ENCODE peak calls at places on chromosomes 5 and 9, in ten cellular contexts. One of them, this sample, is unnamed.

GRCh38 chr5:162752612-162753011 is 684.8 kb upstream of the CCNG1 start:
- DNase-seq in cardiac fibroblast: no peak
- DNase-seq in NCI-H2029: no peak
- DNase-seq in CD4-positive, alpha-beta memory T cell: no peak
- DNase-seq in lung microvascular endothelial cell: no peak
- DNase-seq in stimulated activated CD4-positive, alpha-beta T cell treated with anti-CD3 and anti-CD28 coated beads, Interleukin-1b, Interleukin-23, amount 100 ng/mL, for 4 hours: no peak
- DNase-seq in lower leg skin: no peak
- DNase-seq in islet precursor cell: no peak
- DNase-seq in psoas muscle: no peak
- DNase-seq in G401: no peak
- DNase-seq in this sample: no peak

GRCh38 chr5:932151-932627 is 39.5 kb downstream of the TRIP13 start:
- DNase-seq in islet precursor cell: no peak
- DNase-seq in NCI-H2029: no peak
- DNase-seq in cardiac fibroblast: no peak
- DNase-seq in psoas muscle: peak
- DNase-seq in lower leg skin: peak
- DNase-seq in lung microvascular endothelial cell: no peak
- DNase-seq in G401: no peak
- DNase-seq in stimulated activated CD4-positive, alpha-beta T cell treated with anti-CD3 and anti-CD28 coated beads, Interleukin-1b, Interleukin-23, amount 100 ng/mL, for 4 hours: no peak
- DNase-seq in CD4-positive, alpha-beta memory T cell: no peak
- DNase-seq in this sample: no peak

GRCh38 chr5:51556833-51557232 is 173.6 kb downstream of the ISL1 start:
- DNase-seq in lung microvascular endothelial cell: no peak
- DNase-seq in psoas muscle: no peak
- DNase-seq in islet precursor cell: no peak
- DNase-seq in stimulated activated CD4-positive, alpha-beta T cell treated with anti-CD3 and anti-CD28 coated beads, Interleukin-1b, Interleukin-23, amount 100 ng/mL, for 4 hours: no peak
- DNase-seq in CD4-positive, alpha-beta memory T cell: no peak
- DNase-seq in NCI-H2029: no peak
- DNase-seq in lower leg skin: no peak
- DNase-seq in cardiac fibroblast: no peak
- DNase-seq in G401: no peak
- DNase-seq in this sample: no peak

GRCh38 chr5:137286025-137286610 is 213.0 kb downstream of the SPOCK1 start:
- DNase-seq in cardiac fibroblast: peak
- DNase-seq in psoas muscle: no peak
- DNase-seq in G401: peak
- DNase-seq in lung microvascular endothelial cell: no peak
- DNase-seq in islet precursor cell: no peak
- DNase-seq in lower leg skin: no peak
- DNase-seq in NCI-H2029: no peak
- DNase-seq in stimulated activated CD4-positive, alpha-beta T cell treated with anti-CD3 and anti-CD28 coated beads, Interleukin-1b, Interleukin-23, amount 100 ng/mL, for 4 hours: no peak
- DNase-seq in CD4-positive, alpha-beta memory T cell: no peak
- DNase-seq in this sample: no peak

GRCh38 chr9:109640232-109641078 is 139.5 kb upstream of the PALM2AKAP2 start:
- DNase-seq in lower leg skin: peak
- DNase-seq in NCI-H2029: peak
- DNase-seq in lung microvascular endothelial cell: no peak
- DNase-seq in islet precursor cell: peak
- DNase-seq in psoas muscle: peak
- DNase-seq in stimulated activated CD4-positive, alpha-beta T cell treated with anti-CD3 and anti-CD28 coated beads, Interleukin-1b, Interleukin-23, amount 100 ng/mL, for 4 hours: no peak
- DNase-seq in cardiac fibroblast: peak
- DNase-seq in CD4-positive, alpha-beta memory T cell: no peak
- DNase-seq in G401: no peak
- DNase-seq in this sample: peak

GRCh38 chr5:173472784-173473278 is 143.6 kb downstream of the BOD1 start:
- DNase-seq in islet precursor cell: no peak
- DNase-seq in lower leg skin: no peak
- DNase-seq in NCI-H2029: no peak
- DNase-seq in psoas muscle: peak
- DNase-seq in cardiac fibroblast: peak
- DNase-seq in stimulated activated CD4-positive, alpha-beta T cell treated with anti-CD3 and anti-CD28 coated beads, Interleukin-1b, Interleukin-23, amount 100 ng/mL, for 4 hours: no peak
- DNase-seq in lung microvascular endothelial cell: no peak
- DNase-seq in CD4-positive, alpha-beta memory T cell: no peak
- DNase-seq in G401: peak
- DNase-seq in this sample: peak

GRCh38 chr5:122665087-122665486 is 109.8 kb upstream of the SNX2 start:
- DNase-seq in NCI-H2029: no peak
- DNase-seq in islet precursor cell: no peak
- DNase-seq in cardiac fibroblast: peak
- DNase-seq in CD4-positive, alpha-beta memory T cell: no peak
- DNase-seq in lung microvascular endothelial cell: no peak
- DNase-seq in psoas muscle: no peak
- DNase-seq in stimulated activated CD4-positive, alpha-beta T cell treated with anti-CD3 and anti-CD28 coated beads, Interleukin-1b, Interleukin-23, amount 100 ng/mL, for 4 hours: no peak
- DNase-seq in G401: no peak
- DNase-seq in lower leg skin: no peak
- DNase-seq in this sample: no peak

GRCh38 chr5:132280371-132281240 is 13.6 kb upstream of the SLC22A4 start:
- DNase-seq in NCI-H2029: no peak
- DNase-seq in islet precursor cell: peak
- DNase-seq in stimulated activated CD4-positive, alpha-beta T cell treated with anti-CD3 and anti-CD28 coated beads, Interleukin-1b, Interleukin-23, amount 100 ng/mL, for 4 hours: no peak
- DNase-seq in lower leg skin: peak
- DNase-seq in psoas muscle: no peak
- DNase-seq in cardiac fibroblast: no peak
- DNase-seq in CD4-positive, alpha-beta memory T cell: no peak
- DNase-seq in G401: no peak
- DNase-seq in lung microvascular endothelial cell: no peak
- DNase-seq in this sample: no peak

GRCh38 chr5:179228341-179229121 is 116.7 kb downstream of the ADAMTS2 start:
- DNase-seq in psoas muscle: peak
- DNase-seq in islet precursor cell: peak
- DNase-seq in cardiac fibroblast: no peak
- DNase-seq in lower leg skin: peak
- DNase-seq in NCI-H2029: no peak
- DNase-seq in G401: no peak
- DNase-seq in stimulated activated CD4-positive, alpha-beta T cell treated with anti-CD3 and anti-CD28 coated beads, Interleukin-1b, Interleukin-23, amount 100 ng/mL, for 4 hours: no peak
- DNase-seq in lung microvascular endothelial cell: no peak
- DNase-seq in CD4-positive, alpha-beta memory T cell: no peak
- DNase-seq in this sample: no peak

GRCh38 chr5:169886033-169886432 is 94.3 kb downstream of the INSYN2B start:
- DNase-seq in lower leg skin: no peak
- DNase-seq in islet precursor cell: no peak
- DNase-seq in NCI-H2029: no peak
- DNase-seq in stimulated activated CD4-positive, alpha-beta T cell treated with anti-CD3 and anti-CD28 coated beads, Interleukin-1b, Interleukin-23, amount 100 ng/mL, for 4 hours: no peak
- DNase-seq in G401: no peak
- DNase-seq in cardiac fibroblast: no peak
- DNase-seq in CD4-positive, alpha-beta memory T cell: no peak
- DNase-seq in psoas muscle: no peak
- DNase-seq in lung microvascular endothelial cell: no peak
- DNase-seq in this sample: no peak

This sample was measured in AG20443.